ENCODE peak calls at places on chromosome 15, in six cellular contexts. One of them, this sample, is unnamed.

GRCh38 chr15:92670625-92671024 is 15.1 kb upstream of the FAM174B start:
- DNase-seq in cardiac muscle cell: no peak
- DNase-seq in EL: no peak
- DNase-seq in DMS153: no peak
- DNase-seq in GM23338: no peak
- DNase-seq in activated CD8-positive, alpha-beta memory T cell treated with anti-CD3 and anti-CD28 coated beads, Interleukin-2, amount 50 U/mL, for 48 hours: no peak
- DNase-seq in this sample: peak

GRCh38 chr15:31932581-31932980 is 97.7 kb upstream of the CHRNA7 start:
- DNase-seq in cardiac muscle cell: no peak
- DNase-seq in EL: no peak
- DNase-seq in DMS153: no peak
- DNase-seq in GM23338: no peak
- DNase-seq in activated CD8-positive, alpha-beta memory T cell treated with anti-CD3 and anti-CD28 coated beads, Interleukin-2, amount 50 U/mL, for 48 hours: no peak
- DNase-seq in this sample: no peak

GRCh38 chr15:101123222-101123910 is 128.5 kb downstream of the CHSY1 start:
- DNase-seq in cardiac muscle cell: no peak
- DNase-seq in EL: peak
- DNase-seq in DMS153: no peak
- DNase-seq in GM23338: no peak
- DNase-seq in activated CD8-positive, alpha-beta memory T cell treated with anti-CD3 and anti-CD28 coated beads, Interleukin-2, amount 50 U/mL, for 48 hours: no peak
- DNase-seq in this sample: no peak

GRCh38 chr15:101480613-101481380 is 8.7 kb downstream of the PCSK6 start:
- DNase-seq in cardiac muscle cell: no peak
- DNase-seq in EL: no peak
- DNase-seq in DMS153: no peak
- DNase-seq in GM23338: no peak
- DNase-seq in activated CD8-positive, alpha-beta memory T cell treated with anti-CD3 and anti-CD28 coated beads, Interleukin-2, amount 50 U/mL, for 48 hours: peak
- DNase-seq in this sample: no peak

GRCh38 chr15:32936283-32936918 is 218.6 kb downstream of the GREM1 start:
- DNase-seq in cardiac muscle cell: no peak
- DNase-seq in EL: peak
- DNase-seq in DMS153: no peak
- DNase-seq in GM23338: peak
- DNase-seq in activated CD8-positive, alpha-beta memory T cell treated with anti-CD3 and anti-CD28 coated beads, Interleukin-2, amount 50 U/mL, for 48 hours: no peak
- DNase-seq in this sample: peak

GRCh38 chr15:73927003-73927475 is 777 bp downstream of the LOXL1 start:
- DNase-seq in cardiac muscle cell: peak
- DNase-seq in EL: peak
- DNase-seq in DMS153: no peak
- DNase-seq in GM23338: peak
- DNase-seq in activated CD8-positive, alpha-beta memory T cell treated with anti-CD3 and anti-CD28 coated beads, Interleukin-2, amount 50 U/mL, for 48 hours: peak
- DNase-seq in this sample: no peak

GRCh38 chr15:92981333-92981732 is 81.2 kb downstream of the CHD2 start:
- DNase-seq in cardiac muscle cell: no peak
- DNase-seq in EL: no peak
- DNase-seq in DMS153: no peak
- DNase-seq in GM23338: no peak
- DNase-seq in activated CD8-positive, alpha-beta memory T cell treated with anti-CD3 and anti-CD28 coated beads, Interleukin-2, amount 50 U/mL, for 48 hours: no peak
- DNase-seq in this sample: no peak

GRCh38 chr15:68791431-68792283 is 29.0 kb downstream of the ANP32A start:
- DNase-seq in cardiac muscle cell: no peak
- DNase-seq in EL: no peak
- DNase-seq in DMS153: no peak
- DNase-seq in GM23338: peak
- DNase-seq in activated CD8-positive, alpha-beta memory T cell treated with anti-CD3 and anti-CD28 coated beads, Interleukin-2, amount 50 U/mL, for 48 hours: peak
- DNase-seq in this sample: no peak

GRCh38 chr15:90230071-90230494 is 3.7 kb downstream of the CIB1 start:
- DNase-seq in cardiac muscle cell: no peak
- DNase-seq in EL: no peak
- DNase-seq in DMS153: no peak
- DNase-seq in GM23338: no peak
- DNase-seq in activated CD8-positive, alpha-beta memory T cell treated with anti-CD3 and anti-CD28 coated beads, Interleukin-2, amount 50 U/mL, for 48 hours: no peak
- DNase-seq in this sample: peak

GRCh38 chr15:40859206-40859851 is 14.7 kb downstream of the RHOV start:
- DNase-seq in cardiac muscle cell: peak
- DNase-seq in EL: peak
- DNase-seq in DMS153: no peak
- DNase-seq in GM23338: peak
- DNase-seq in activated CD8-positive, alpha-beta memory T cell treated with anti-CD3 and anti-CD28 coated beads, Interleukin-2, amount 50 U/mL, for 48 hours: peak
- DNase-seq in this sample: peak

GRCh38 chr15:45133561-45133920 is 3.7 kb downstream of the DUOX1 start:
- DNase-seq in cardiac muscle cell: peak
- DNase-seq in EL: no peak
- DNase-seq in DMS153: no peak
- DNase-seq in GM23338: no peak
- DNase-seq in activated CD8-positive, alpha-beta memory T cell treated with anti-CD3 and anti-CD28 coated beads, Interleukin-2, amount 50 U/mL, for 48 hours: no peak
- DNase-seq in this sample: no peak

GRCh38 chr15:92346063-92346462 is 47.6 kb upstream of the ST8SIA2 start:
- DNase-seq in cardiac muscle cell: no peak
- DNase-seq in EL: no peak
- DNase-seq in DMS153: no peak
- DNase-seq in GM23338: no peak
- DNase-seq in activated CD8-positive, alpha-beta memory T cell treated with anti-CD3 and anti-CD28 coated beads, Interleukin-2, amount 50 U/mL, for 48 hours: no peak
- DNase-seq in this sample: no peak

GRCh38 chr15:72342385-72342784 is 22.4 kb upstream of the CELF6 start:
- DNase-seq in cardiac muscle cell: peak
- DNase-seq in EL: no peak
- DNase-seq in DMS153: no peak
- DNase-seq in GM23338: peak
- DNase-seq in activated CD8-positive, alpha-beta memory T cell treated with anti-CD3 and anti-CD28 coated beads, Interleukin-2, amount 50 U/mL, for 48 hours: no peak
- DNase-seq in this sample: peak

GRCh38 chr15:84099181-84099580 is 136.4 kb upstream of the GOLGA6L4 start:
- DNase-seq in cardiac muscle cell: peak
- DNase-seq in EL: no peak
- DNase-seq in DMS153: no peak
- DNase-seq in GM23338: no peak
- DNase-seq in activated CD8-positive, alpha-beta memory T cell treated with anti-CD3 and anti-CD28 coated beads, Interleukin-2, amount 50 U/mL, for 48 hours: no peak
- DNase-seq in this sample: no peak

GRCh38 chr15:63405159-63405558 is 23.5 kb upstream of the CA12 start:
- DNase-seq in cardiac muscle cell: no peak
- DNase-seq in EL: no peak
- DNase-seq in DMS153: no peak
- DNase-seq in GM23338: no peak
- DNase-seq in activated CD8-positive, alpha-beta memory T cell treated with anti-CD3 and anti-CD28 coated beads, Interleukin-2, amount 50 U/mL, for 48 hours: no peak
- DNase-seq in this sample: no peak

GRCh38 chr15:55522741-55523450 is 14.9 kb upstream of the DNAAF4 start:
- DNase-seq in cardiac muscle cell: no peak
- DNase-seq in EL: no peak
- DNase-seq in DMS153: no peak
- DNase-seq in GM23338: no peak
- DNase-seq in activated CD8-positive, alpha-beta memory T cell treated with anti-CD3 and anti-CD28 coated beads, Interleukin-2, amount 50 U/mL, for 48 hours: no peak
- DNase-seq in this sample: no peak

GRCh38 chr15:31116423-31117030 is 15.0 kb upstream of the TRPM1 start:
- DNase-seq in cardiac muscle cell: no peak
- DNase-seq in EL: no peak
- DNase-seq in DMS153: no peak
- DNase-seq in GM23338: no peak
- DNase-seq in activated CD8-positive, alpha-beta memory T cell treated with anti-CD3 and anti-CD28 coated beads, Interleukin-2, amount 50 U/mL, for 48 hours: no peak
- DNase-seq in this sample: no peak

GRCh38 chr15:92672102-92672501 is 16.5 kb upstream of the FAM174B start:
- DNase-seq in cardiac muscle cell: no peak
- DNase-seq in EL: no peak
- DNase-seq in DMS153: no peak
- DNase-seq in GM23338: no peak
- DNase-seq in activated CD8-positive, alpha-beta memory T cell treated with anti-CD3 and anti-CD28 coated beads, Interleukin-2, amount 50 U/mL, for 48 hours: no peak
- DNase-seq in this sample: no peak

GRCh38 chr15:51281368-51281967 is 56.9 kb downstream of the CYP19A1 start:
- DNase-seq in cardiac muscle cell: peak
- DNase-seq in EL: peak
- DNase-seq in DMS153: no peak
- DNase-seq in GM23338: peak
- DNase-seq in activated CD8-positive, alpha-beta memory T cell treated with anti-CD3 and anti-CD28 coated beads, Interleukin-2, amount 50 U/mL, for 48 hours: peak
- DNase-seq in this sample: peak

GRCh38 chr15:81880833-81881232 is 165.0 kb downstream of the MEX3B start:
- DNase-seq in cardiac muscle cell: no peak
- DNase-seq in EL: no peak
- DNase-seq in DMS153: no peak
- DNase-seq in GM23338: no peak
- DNase-seq in activated CD8-positive, alpha-beta memory T cell treated with anti-CD3 and anti-CD28 coated beads, Interleukin-2, amount 50 U/mL, for 48 hours: no peak
- DNase-seq in this sample: no peak

GRCh38 chr15:65189102-65189740 is 4.1 kb upstream of the CLPX start:
- DNase-seq in cardiac muscle cell: peak
- DNase-seq in EL: peak
- DNase-seq in DMS153: no peak
- DNase-seq in GM23338: peak
- DNase-seq in activated CD8-positive, alpha-beta memory T cell treated with anti-CD3 and anti-CD28 coated beads, Interleukin-2, amount 50 U/mL, for 48 hours: peak
- DNase-seq in this sample: peak